ENCODE peak calls at places on chromosomes 1 and 21, in nine cellular contexts. W is sigmoid colon, S is A549, V is H54, J is GM12892, T is tibial nerve, E is HepG2, A is stomach, R is testis. F is an unnamed sample.

GRCh38 chr1:34113887-34114286 is 51.1 kb downstream of the CSMD2 start:
- DNase-seq in W (no peak), T (no peak), J (no peak), S (peak; percentile 9), V (no peak), A (no peak), E (peak; percentile 10), R (no peak), F (no peak)

GRCh38 chr1:22471078-22471477 is 19.4 kb downstream of the ZBTB40 start:
- DNase-seq in A (peak; percentile 71), E (no peak), S (no peak), T (peak; percentile 71), J (no peak), V (no peak), W (peak; percentile 77), R (peak; percentile 77), F (peak; percentile 73)

GRCh38 chr1:218330043-218330623 is 15.0 kb upstream of the TGFB2 start:
- DNase-seq in V (no peak), J (no peak), W (no peak), T (no peak), S (peak; percentile 53), R (no peak), A (no peak), E (peak; percentile 16), F (peak; percentile 43)

GRCh38 chr1:993379-993995 is 6.4 kb downstream of the HES4 start:
- DNase-seq in T (no peak), A (no peak), E (no peak), R (no peak), V (no peak), W (no peak), J (no peak), S (no peak), F (no peak)

GRCh38 chr1:24970399-24970753 is 40.3 kb upstream of the RUNX3 start:
- DNase-seq in T (no peak), E (peak; percentile 28), W (no peak), A (no peak), J (no peak), R (no peak), S (no peak), V (peak; percentile 35), F (no peak)

GRCh38 chr1:206705744-206706297 is 21.1 kb downstream of the MAPKAPK2 start:
- DNase-seq in W (peak; percentile 69), S (no peak), A (no peak), E (no peak), J (no peak), R (no peak), V (no peak), T (no peak), F (no peak)

GRCh38 chr1:221162352-221162751 is 283.1 kb downstream of the HLX start:
- DNase-seq in T (no peak), V (no peak), S (no peak), E (no peak), A (no peak), R (no peak), W (no peak), J (no peak), F (no peak)

GRCh38 chr1:90995495-90995894 is 26.3 kb downstream of the ZNF644 start:
- DNase-seq in W (no peak), V (no peak), J (no peak), R (no peak), E (no peak), S (no peak), A (no peak), T (no peak), F (no peak)

GRCh38 chr1:205787287-205787916 is 12.1 kb upstream of the RAB29 start:
- DNase-seq in T (no peak), E (no peak), J (no peak), R (no peak), V (no peak), S (no peak), W (no peak), A (no peak), F (peak; percentile 14)

GRCh38 chr21:33881689-33882440 is 33.7 kb downstream of the ATP5PO start:
- DNase-seq in R (no peak), V (no peak), A (no peak), E (no peak), W (peak; percentile 17), S (no peak), T (no peak), J (no peak), F (no peak)

GRCh38 chr1:22117851-22118250 is 25.0 kb downstream of the WNT4 start:
- DNase-seq in T (no peak), V (no peak), W (peak; percentile 69), S (no peak), R (peak; percentile 50), E (no peak), A (peak; percentile 49), J (no peak), F (peak; percentile 40)

GRCh38 chr1:202084791-202085681 is 37.7 kb upstream of the GPR37L1 start:
- DNase-seq in E (peak; percentile 99), S (peak; percentile 70), A (peak; percentile 62), J (no peak), V (no peak), T (no peak), W (no peak), R (peak; percentile 28), F (no peak)

GRCh38 chr1:159076753-159077656 is at the start of gene AIM2:
- DNase-seq in E (no peak), V (no peak), J (peak; percentile 32), W (no peak), A (peak; percentile 49), T (no peak), R (no peak), S (no peak), F (peak; percentile 56)

GRCh38 chr1:31581821-31582810 is 5.8 kb downstream of the TINAGL1 start:
- DNase-seq in W (no peak), V (no peak), T (no peak), R (peak; percentile 6), J (no peak), E (no peak), A (no peak), S (no peak), F (no peak)

GRCh38 chr1:117051224-117052064 is 8.7 kb upstream of the TTF2 start:
- DNase-seq in S (no peak), J (peak; percentile 36), W (no peak), A (peak; percentile 56), E (no peak), T (no peak), V (no peak), R (no peak), F (peak; percentile 23)
- TF ChIP-seq POLR2A in S (no peak), J (peak; percentile 63), W (no peak), A (no peak), E (no peak), T (no peak), V (no peak), R (no peak), F (peak; percentile 19)

DNA sequence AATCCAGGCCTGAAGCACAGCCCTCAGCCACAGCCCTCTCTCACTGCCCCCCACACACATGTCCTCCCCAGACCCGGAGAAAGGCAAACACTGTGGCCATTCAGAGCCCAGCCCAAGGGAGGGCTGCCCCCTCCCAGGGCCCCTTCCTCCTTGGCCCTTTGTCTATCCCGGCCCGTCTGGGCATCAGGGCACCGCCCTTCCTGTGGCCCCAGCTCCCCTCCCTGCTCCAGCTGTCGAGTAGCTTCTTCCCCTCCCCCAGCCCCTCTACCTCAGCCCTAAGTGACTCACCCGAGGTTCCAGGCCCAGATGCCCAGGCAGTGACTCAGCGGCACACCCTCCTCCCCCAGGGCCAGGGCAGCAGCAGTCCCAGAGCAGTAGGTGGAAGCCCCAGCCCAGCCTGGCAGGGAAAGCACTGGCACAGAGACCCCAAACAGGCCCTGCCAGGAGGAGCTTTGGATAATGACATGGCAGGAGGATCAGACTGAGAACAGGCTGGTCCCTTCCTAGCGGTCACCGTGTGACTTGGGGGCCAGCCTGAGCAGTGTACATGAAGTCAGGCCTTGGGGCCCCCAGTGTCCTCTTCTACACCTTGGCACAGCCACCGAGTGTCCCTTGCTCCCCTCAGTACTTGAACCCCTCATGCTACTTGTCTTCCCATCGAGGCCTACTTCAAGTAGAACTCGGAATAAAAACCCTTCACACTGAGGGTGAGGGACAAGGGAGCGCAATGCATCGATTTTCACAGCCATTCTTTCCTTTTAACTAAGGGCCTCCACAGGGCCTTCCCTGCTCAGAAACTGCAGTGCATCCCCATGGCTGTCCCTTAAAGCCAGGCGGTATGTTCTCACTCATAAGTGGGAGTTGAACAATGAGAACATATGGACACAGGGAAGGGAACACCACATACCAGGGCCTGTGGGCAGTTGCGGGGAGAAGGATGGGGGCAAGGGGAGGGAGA is 1.0 kb upstream of the S100A2 start:
- DNase-seq in V (peak; percentile 93), E (peak; percentile 89), T (peak; percentile 93), W (peak; percentile 99), S (peak; percentile 99), A (peak; percentile 93), J (no peak), R (peak; percentile 81), F (peak; percentile 96)
- TF ChIP-seq POLR2A in V (peak; percentile 55), E (no peak), T (peak; percentile 38), W (no peak), S (no peak), A (no peak), J (no peak), R (no peak), F (peak; percentile 70)

DNA sequence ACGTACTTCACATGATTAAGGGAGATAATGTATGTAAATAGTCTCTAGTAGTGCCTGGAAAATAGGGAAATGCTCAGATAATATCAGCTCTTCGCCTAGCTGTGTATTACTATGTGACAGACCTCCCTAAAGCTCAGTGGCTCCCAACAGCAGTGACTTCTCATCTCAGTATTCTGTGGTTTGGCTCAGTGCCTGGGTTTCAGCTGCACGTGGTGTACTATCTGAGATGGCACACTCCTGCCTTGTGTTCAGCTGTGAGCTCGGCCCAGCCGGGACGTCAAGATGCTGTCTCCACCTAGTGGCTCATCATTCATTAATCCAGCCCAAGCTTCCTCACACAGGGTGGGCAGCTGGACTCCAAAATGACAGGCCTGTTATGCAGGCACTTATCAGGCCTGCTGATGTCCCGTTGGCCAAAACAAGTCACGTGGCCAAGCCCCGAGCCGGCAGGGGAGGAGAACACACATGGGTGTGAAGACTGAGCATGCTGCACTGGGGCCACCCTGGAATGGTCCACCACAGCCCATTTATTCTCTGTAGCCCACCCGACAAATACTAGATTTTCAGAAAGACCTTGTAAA is 17.8 kb downstream of the SLFNL1 start:
- DNase-seq in R (peak; percentile 99), S (peak; percentile 90), V (peak; percentile 95), T (peak; percentile 100), E (peak; percentile 87), A (peak; percentile 93), W (peak; percentile 98), J (peak; percentile 64), F (peak; percentile 99)
- TF ChIP-seq POLR2A in R (no peak), S (no peak), V (no peak), T (no peak), E (no peak), A (no peak), W (no peak), J (no peak), F (no peak)

DNA sequence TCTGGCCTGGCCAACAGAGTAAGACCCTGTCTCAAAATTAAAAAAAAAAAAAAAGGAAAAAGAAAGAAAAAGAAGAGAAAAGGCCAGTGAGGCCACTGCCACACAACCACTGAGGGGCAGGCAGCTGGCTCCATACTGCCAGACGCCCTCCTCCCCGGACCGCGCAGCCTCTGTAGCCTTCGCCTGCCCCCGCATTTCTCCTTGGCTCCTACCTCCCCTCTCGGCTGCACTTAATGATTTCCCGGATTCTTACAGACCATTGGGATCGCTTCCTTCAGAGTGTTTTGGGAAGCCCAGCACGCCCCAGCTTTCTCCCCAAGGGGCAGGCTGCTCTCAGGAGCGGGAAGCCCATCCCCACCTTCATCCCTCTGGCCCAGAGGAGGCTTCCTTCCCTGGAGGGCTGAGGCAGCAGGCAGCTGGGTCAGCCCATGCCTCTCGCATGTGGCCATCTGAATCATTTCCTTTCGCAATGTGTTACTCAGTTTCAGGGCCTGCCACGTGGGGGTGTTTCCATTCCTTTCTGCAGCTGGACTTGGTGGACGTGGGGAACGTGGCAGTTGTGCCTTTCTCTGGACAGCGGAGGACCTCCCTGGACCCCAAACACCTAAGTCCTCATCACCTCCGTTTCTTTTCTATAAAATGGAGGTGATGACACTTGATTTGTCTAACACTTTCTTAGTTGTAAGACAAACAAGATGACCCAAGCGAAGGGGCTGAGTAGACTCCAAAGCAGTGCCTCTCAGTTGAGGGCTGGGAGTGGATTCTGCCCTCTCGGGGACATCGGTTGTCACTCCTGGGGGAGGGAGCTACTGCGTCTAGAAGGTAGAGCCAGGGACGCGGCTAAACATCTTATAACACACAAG is 2.3 kb downstream of the SLC2A5 start:
- DNase-seq in V (no peak), A (no peak), W (peak; percentile 82), J (no peak), E (peak; percentile 31), R (peak; percentile 87), T (peak; percentile 58), S (no peak), F (no peak)
- TF ChIP-seq POLR2A in V (no peak), A (no peak), W (no peak), J (peak; percentile 52), E (no peak), R (no peak), T (no peak), S (no peak), F (no peak)

F was measured in erythroblast.